ENCODE peak calls at places on chromosomes 12 and 14, in six cellular contexts. One of them, this sample, is unnamed.

GRCh38 chr12:32881107-32881506 is 15.5 kb downstream of the PKP2 start:
- DNase-seq in sigmoid colon: no peak
- DNase-seq in vagina: no peak
- DNase-seq in K562: no peak
- DNase-seq in Panc1: no peak
- DNase-seq in upper lobe of left lung: no peak
- DNase-seq in this sample: no peak

GRCh38 chr12:124361074-124361965 is 66.4 kb downstream of the RFLNA start:
- DNase-seq in sigmoid colon: no peak
- DNase-seq in vagina: no peak
- DNase-seq in K562: no peak
- DNase-seq in Panc1: no peak
- DNase-seq in upper lobe of left lung: peak; percentile 56
- DNase-seq in this sample: no peak

GRCh38 chr12:122753213-122753571 is 568 bp downstream of the DENR start:
- DNase-seq in sigmoid colon: no peak
- DNase-seq in vagina: no peak
- DNase-seq in K562: no peak
- DNase-seq in Panc1: no peak
- DNase-seq in upper lobe of left lung: no peak
- DNase-seq in this sample: no peak

GRCh38 chr12:109762071-109762672 is 48.5 kb downstream of the FAM222A start:
- DNase-seq in sigmoid colon: peak; percentile 41
- DNase-seq in vagina: peak; percentile 88
- DNase-seq in K562: no peak
- DNase-seq in Panc1: no peak
- DNase-seq in upper lobe of left lung: no peak
- DNase-seq in this sample: no peak

GRCh38 chr14:94121485-94121884 is 7.9 kb downstream of the IFI27L2 start:
- DNase-seq in sigmoid colon: peak; percentile 50
- DNase-seq in vagina: peak; percentile 52
- DNase-seq in K562: no peak
- DNase-seq in Panc1: no peak
- DNase-seq in upper lobe of left lung: no peak
- DNase-seq in this sample: no peak

GRCh38 chr12:29578070-29578469 is 80.6 kb upstream of the OVCH1 start:
- DNase-seq in sigmoid colon: no peak
- DNase-seq in vagina: no peak
- DNase-seq in K562: no peak
- DNase-seq in Panc1: no peak
- DNase-seq in upper lobe of left lung: no peak
- DNase-seq in this sample: no peak

GRCh38 chr12:288687-289086 is 26.1 kb upstream of the SLC6A13 start:
- DNase-seq in sigmoid colon: no peak
- DNase-seq in vagina: no peak
- DNase-seq in K562: no peak
- DNase-seq in Panc1: no peak
- DNase-seq in upper lobe of left lung: no peak
- DNase-seq in this sample: no peak

GRCh38 chr12:58242803-58243628 is 301.6 kb downstream of the ATP23 start:
- DNase-seq in sigmoid colon: no peak
- DNase-seq in vagina: no peak
- DNase-seq in K562: no peak
- DNase-seq in Panc1: no peak
- DNase-seq in upper lobe of left lung: no peak
- DNase-seq in this sample: no peak

GRCh38 chr12:79083181-79083580 is 218.6 kb downstream of the SYT1 start:
- DNase-seq in sigmoid colon: no peak
- DNase-seq in vagina: no peak
- DNase-seq in K562: no peak
- DNase-seq in Panc1: no peak
- DNase-seq in upper lobe of left lung: no peak
- DNase-seq in this sample: no peak

GRCh38 chr12:81450920-81451739 is 308.0 kb downstream of the PPFIA2 start:
- DNase-seq in sigmoid colon: no peak
- DNase-seq in vagina: no peak
- DNase-seq in K562: peak; percentile 7
- DNase-seq in Panc1: peak; percentile 12
- DNase-seq in upper lobe of left lung: no peak
- DNase-seq in this sample: no peak

GRCh38 chr12:30067156-30067555 is 283.4 kb upstream of the TMTC1 start:
- DNase-seq in sigmoid colon: no peak
- DNase-seq in vagina: no peak
- DNase-seq in K562: no peak
- DNase-seq in Panc1: no peak
- DNase-seq in upper lobe of left lung: no peak
- DNase-seq in this sample: no peak

GRCh38 chr12:126389215-126389841 is 1324.1 kb downstream of the AACS start:
- DNase-seq in sigmoid colon: peak; percentile 67
- DNase-seq in vagina: no peak
- DNase-seq in K562: no peak
- DNase-seq in Panc1: no peak
- DNase-seq in upper lobe of left lung: no peak
- DNase-seq in this sample: no peak

GRCh38 chr14:96722751-96723150 is 74.4 kb upstream of the VRK1 start:
- DNase-seq in sigmoid colon: peak; percentile 22
- DNase-seq in vagina: no peak
- DNase-seq in K562: no peak
- DNase-seq in Panc1: no peak
- DNase-seq in upper lobe of left lung: no peak
- DNase-seq in this sample: no peak

GRCh38 chr14:99624024-99624423 is 20.0 kb upstream of the CCDC85C start:
- DNase-seq in sigmoid colon: no peak
- DNase-seq in vagina: no peak
- DNase-seq in K562: no peak
- DNase-seq in Panc1: no peak
- DNase-seq in upper lobe of left lung: no peak
- DNase-seq in this sample: no peak

GRCh38 chr12:51118706-51119105 is 35.3 kb upstream of the CSRNP2 start:
- DNase-seq in sigmoid colon: no peak
- DNase-seq in vagina: no peak
- DNase-seq in K562: no peak
- DNase-seq in Panc1: peak; percentile 80
- DNase-seq in upper lobe of left lung: no peak
- DNase-seq in this sample: no peak

GRCh38 chr12:52010692-52011601 is 4.2 kb downstream of the TAMALIN start:
- DNase-seq in sigmoid colon: no peak
- DNase-seq in vagina: no peak
- DNase-seq in K562: no peak
- DNase-seq in Panc1: no peak
- DNase-seq in upper lobe of left lung: no peak
- DNase-seq in this sample: no peak

GRCh38 chr14:54609576-54609975 is 42.6 kb downstream of the SAMD4A start:
- DNase-seq in sigmoid colon: no peak
- DNase-seq in vagina: no peak
- DNase-seq in K562: no peak
- DNase-seq in Panc1: no peak
- DNase-seq in upper lobe of left lung: no peak
- DNase-seq in this sample: no peak

GRCh38 chr12:117994551-117995438 is 21.7 kb upstream of the RFC5 start:
- DNase-seq in sigmoid colon: no peak
- DNase-seq in vagina: no peak
- DNase-seq in K562: no peak
- DNase-seq in Panc1: no peak
- DNase-seq in upper lobe of left lung: no peak
- DNase-seq in this sample: no peak

GRCh38 chr14:59268858-59269257 is 80.4 kb downstream of the DAAM1 start:
- DNase-seq in sigmoid colon: no peak
- DNase-seq in vagina: no peak
- DNase-seq in K562: no peak
- DNase-seq in Panc1: no peak
- DNase-seq in upper lobe of left lung: no peak
- DNase-seq in this sample: no peak

GRCh38 chr12:46523863-46524770 is 151.5 kb upstream of the SLC38A2 start:
- DNase-seq in sigmoid colon: no peak
- DNase-seq in vagina: no peak
- DNase-seq in K562: peak; percentile 56
- DNase-seq in Panc1: peak; percentile 94
- DNase-seq in upper lobe of left lung: no peak
- DNase-seq in this sample: no peak

GRCh38 chr14:31291210-31291609 is 83.6 kb upstream of the HECTD1 start:
- DNase-seq in sigmoid colon: no peak
- DNase-seq in vagina: no peak
- DNase-seq in K562: no peak
- DNase-seq in Panc1: no peak
- DNase-seq in upper lobe of left lung: no peak
- DNase-seq in this sample: no peak

GRCh38 chr14:83342590-83342989 is 1808.9 kb upstream of the SEL1L start:
- DNase-seq in sigmoid colon: peak; percentile 53
- DNase-seq in vagina: no peak
- DNase-seq in K562: no peak
- DNase-seq in Panc1: no peak
- DNase-seq in upper lobe of left lung: no peak
- DNase-seq in this sample: no peak

GRCh38 chr12:5480953-5481300 is 49.0 kb downstream of the NTF3 start:
- DNase-seq in sigmoid colon: no peak
- DNase-seq in vagina: no peak
- DNase-seq in K562: no peak
- DNase-seq in Panc1: no peak
- DNase-seq in upper lobe of left lung: no peak
- DNase-seq in this sample: no peak

GRCh38 chr12:6934110-6934509 is 6.4 kb downstream of the ATN1 start:
- DNase-seq in sigmoid colon: no peak
- DNase-seq in vagina: no peak
- DNase-seq in K562: no peak
- DNase-seq in Panc1: no peak
- DNase-seq in upper lobe of left lung: no peak
- DNase-seq in this sample: no peak

GRCh38 chr14:75991753-75992152 is 6.2 kb downstream of the IFT43 start:
- DNase-seq in sigmoid colon: no peak
- DNase-seq in vagina: no peak
- DNase-seq in K562: no peak
- DNase-seq in Panc1: no peak
- DNase-seq in upper lobe of left lung: no peak
- DNase-seq in this sample: no peak

GRCh38 chr12:4850857-4851380 is 58.8 kb upstream of the KCNA1 start:
- DNase-seq in sigmoid colon: no peak
- DNase-seq in vagina: peak; percentile 55
- DNase-seq in K562: no peak
- DNase-seq in Panc1: no peak
- DNase-seq in upper lobe of left lung: no peak
- DNase-seq in this sample: no peak

GRCh38 chr12:88591343-88591742 is 11.1 kb upstream of the KITLG start:
- DNase-seq in sigmoid colon: no peak
- DNase-seq in vagina: no peak
- DNase-seq in K562: no peak
- DNase-seq in Panc1: no peak
- DNase-seq in upper lobe of left lung: no peak
- DNase-seq in this sample: no peak
- TF ChIP-seq POLR2AphosphoS5 in sigmoid colon: no peak
- TF ChIP-seq POLR2AphosphoS5 in vagina: no peak
- TF ChIP-seq POLR2AphosphoS5 in K562: no peak
- TF ChIP-seq POLR2AphosphoS5 in Panc1: no peak
- TF ChIP-seq POLR2AphosphoS5 in upper lobe of left lung: no peak
- TF ChIP-seq POLR2AphosphoS5 in this sample: no peak

DNA sequence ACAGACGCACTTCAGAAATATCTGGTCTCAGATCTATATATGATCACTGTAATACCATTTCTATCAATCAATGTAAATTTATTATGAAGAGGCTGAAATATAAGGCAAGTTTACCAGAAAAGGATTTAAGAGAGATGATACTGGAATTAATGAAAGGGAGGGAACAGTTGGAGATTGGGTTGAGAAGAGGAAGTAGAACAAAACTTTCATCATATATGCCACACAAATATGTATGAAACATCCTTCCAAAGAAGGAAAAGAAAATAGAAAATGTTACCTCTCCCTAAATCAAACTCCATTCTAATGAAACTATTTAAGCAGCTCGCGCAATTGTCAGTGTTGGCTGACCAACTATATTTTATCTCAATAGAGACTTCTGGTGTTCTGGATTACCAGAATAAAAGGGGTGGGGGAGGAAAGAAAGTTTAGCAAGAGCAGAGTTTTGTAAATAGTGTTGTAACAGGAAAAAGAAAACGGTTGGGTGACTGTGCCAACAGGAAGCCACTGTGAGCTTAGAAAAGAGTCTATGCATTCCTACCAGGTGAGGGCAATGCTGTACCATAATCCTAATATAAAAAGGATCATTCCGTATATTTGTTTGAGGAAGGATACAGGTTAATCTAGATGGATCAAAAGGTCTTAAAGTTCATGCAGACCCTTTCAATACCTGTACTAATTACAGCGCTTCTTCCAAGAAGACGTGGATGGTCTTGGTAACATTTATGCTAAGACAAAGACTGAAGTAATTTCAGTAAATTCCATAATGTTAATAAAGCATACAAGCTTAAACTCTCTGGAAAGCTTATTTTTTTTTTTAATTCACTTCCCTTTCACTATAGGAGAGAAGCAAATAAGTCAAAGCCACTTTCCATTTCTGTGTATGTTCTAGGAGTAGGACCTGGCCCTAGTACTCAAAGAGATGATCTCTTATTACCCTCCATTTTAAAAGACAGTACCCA is 14.5 kb upstream of the LLPH start:
- DNase-seq in sigmoid colon: peak; percentile 69
- DNase-seq in vagina: no peak
- DNase-seq in K562: no peak
- DNase-seq in Panc1: peak; percentile 41
- DNase-seq in upper lobe of left lung: no peak
- DNase-seq in this sample: no peak
- H3K36me3 ChIP-seq in sigmoid colon: peaks cover 5% of the 10 kb centered on the region
- H3K36me3 ChIP-seq in vagina: peaks cover 39% of the 10 kb centered on the region
- H3K36me3 ChIP-seq in K562: peaks cover 11% of the 10 kb centered on the region
- H3K36me3 ChIP-seq in Panc1: peaks cover 17% of the 10 kb centered on the region
- H3K36me3 ChIP-seq in upper lobe of left lung: no peaks in the 10 kb centered on the region
- H3K36me3 ChIP-seq in this sample: peaks cover 12% of the 10 kb centered on the region

GRCh38 chr12:54012631-54013398 is 4.0 kb downstream of the HOXC8 start:
- DNase-seq in sigmoid colon: no peak
- DNase-seq in vagina: no peak
- DNase-seq in K562: peak; percentile 47
- DNase-seq in Panc1: no peak
- DNase-seq in upper lobe of left lung: no peak
- DNase-seq in this sample: no peak
- H3K4me1 ChIP-seq in sigmoid colon: peaks cover 28% of the 10 kb centered on the region
- H3K4me1 ChIP-seq in vagina: peaks cover 31% of the 10 kb centered on the region
- H3K4me1 ChIP-seq in K562: peaks cover 20% of the 10 kb centered on the region
- H3K4me1 ChIP-seq in Panc1: peaks cover 51% of the 10 kb centered on the region
- H3K4me1 ChIP-seq in upper lobe of left lung: peaks cover 25% of the 10 kb centered on the region
- H3K4me1 ChIP-seq in this sample: peaks cover 34% of the 10 kb centered on the region

DNA sequence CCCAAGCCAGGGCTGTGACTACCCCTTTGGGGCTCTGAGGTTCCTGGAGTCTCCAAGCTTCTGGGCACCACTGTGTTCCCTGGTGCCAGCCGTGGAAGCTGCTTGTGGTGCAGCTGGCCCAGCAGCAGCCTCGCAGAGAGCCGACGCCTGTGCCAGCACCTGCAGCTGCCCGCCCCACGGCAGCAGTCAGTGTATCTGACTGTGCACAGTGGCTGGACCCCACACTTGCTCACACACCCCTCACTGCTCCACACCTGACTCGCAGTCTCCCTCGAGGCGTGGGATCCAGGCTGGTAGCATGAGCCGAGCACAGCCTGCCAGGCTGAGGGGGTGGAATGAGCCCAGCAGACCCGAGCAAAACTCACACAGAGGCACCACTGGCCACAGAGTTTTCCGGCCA is 325.2 kb downstream of the PCNX1 start:
- DNase-seq in sigmoid colon: no peak
- DNase-seq in vagina: no peak
- DNase-seq in K562: no peak
- DNase-seq in Panc1: no peak
- DNase-seq in upper lobe of left lung: peak; percentile 52
- DNase-seq in this sample: no peak
- TF ChIP-seq POLR2AphosphoS5 in sigmoid colon: no peak
- TF ChIP-seq POLR2AphosphoS5 in vagina: no peak
- TF ChIP-seq POLR2AphosphoS5 in K562: no peak
- TF ChIP-seq POLR2AphosphoS5 in Panc1: no peak
- TF ChIP-seq POLR2AphosphoS5 in upper lobe of left lung: no peak
- TF ChIP-seq POLR2AphosphoS5 in this sample: no peak